ENCODE peak calls at places on chromosome 1, in five cellular contexts. V is putamen; Q is activated T-helper 1 cell treated with anti-CD3 and anti-CD28 coated beads, Interleukin-12 subunit alpha, Interleukin-12 subunit beta, Interleukin-2, Interleukin-4 antibody, amounts not matched to agents 30 ng/mL and 10 ng/mL and 1 ng/mL, durations not matched to agents 14 hours and 24 hours and 36 hours; E is stimulated activated CD8-positive, alpha-beta memory T cell treated with anti-CD3 and anti-CD28 coated beads, Interleukin-2, amount 100 ng/mL, for 1 hour; O is LHCN-M2. W is an unnamed sample.

GRCh38 chr1:36207339-36207738 is 16.9 kb upstream of the THRAP3 start:
- DNase-seq in E (no peak), Q (no peak), V (peak; percentile 34), O (peak; percentile 68), W (no peak)

GRCh38 chr1:179921472-179921871 is 33.1 kb upstream of the CEP350 start:
- DNase-seq in E (no peak), V (no peak), Q (no peak), O (no peak), W (no peak)

GRCh38 chr1:19682257-19682656 is 17.6 kb downstream of the HTR6 start:
- DNase-seq in O (peak; percentile 70), Q (no peak), E (no peak), V (peak; percentile 58), W (no peak)

GRCh38 chr1:70311369-70311768 is 43.2 kb downstream of the ANKRD13C start:
- DNase-seq in O (no peak), Q (no peak), E (no peak), V (no peak), W (no peak)

GRCh38 chr1:29129916-29130315 is 6.2 kb upstream of the TMEM200B start:
- DNase-seq in Q (no peak), E (no peak), O (no peak), V (no peak), W (no peak)

GRCh38 chr1:89172468-89173143 is 3.2 kb downstream of the GBP7 start:
- DNase-seq in Q (no peak), E (no peak), O (no peak), V (no peak), W (no peak)

GRCh38 chr1:110963666-110964399 is at the start of gene LRIF1:
- DNase-seq in E (peak; percentile 99), O (peak; percentile 98), Q (peak; percentile 100), V (peak; percentile 98), W (peak; percentile 100)

GRCh38 chr1:168488153-168488552 is 55.6 kb downstream of the XCL2 start:
- DNase-seq in Q (no peak), E (no peak), O (peak; percentile 89), V (no peak), W (peak; percentile 61)

GRCh38 chr1:30106125-30106524 is 617.3 kb downstream of the MATN1 start:
- DNase-seq in O (peak; percentile 10), Q (no peak), E (no peak), V (no peak), W (peak; percentile 59)

GRCh38 chr1:8397511-8397910 is 79.6 kb downstream of the SLC45A1 start:
- DNase-seq in O (no peak), Q (no peak), V (no peak), E (no peak), W (no peak)